ENCODE peak calls at places on chromosomes 16 and 17, in nine cellular contexts. E, P, W, J, S, O, K, Q and B are unnamed samples.

GRCh38 chr17:81053043-81053970 is 18.4 kb downstream of the BAIAP2 start:
- DNase-seq in P (no peak), W (no peak), O (no peak), J (peak), E (no peak), S (no peak), K (no peak), Q (no peak), B (no peak)

GRCh38 chr16:14003119-14003570 is 68.0 kb upstream of the MRTFB start:
- DNase-seq in J (peak), Q (peak), P (peak), S (peak), K (peak), W (peak), O (peak), E (peak), B (peak)

GRCh38 chr17:79983456-79983855 is 52.2 kb downstream of the TBC1D16 start:
- DNase-seq in E (no peak), J (no peak), K (peak), W (no peak), Q (no peak), O (no peak), P (peak), S (no peak), B (no peak)

GRCh38 chr17:78791840-78792709 is 10.0 kb upstream of the CYTH1 start:
- DNase-seq in O (no peak), J (no peak), E (no peak), P (no peak), K (no peak), W (no peak), Q (no peak), S (no peak), B (no peak)

GRCh38 chr16:49504626-49505025 is 131.0 kb downstream of the C16orf78 start:
- DNase-seq in O (no peak), Q (no peak), J (no peak), S (no peak), E (no peak), K (no peak), P (peak), W (no peak), B (no peak)

GRCh38 chr16:23650674-23651073 is 9.4 kb downstream of the DCTN5 start:
- DNase-seq in J (peak), Q (no peak), S (no peak), P (no peak), W (no peak), O (peak), E (no peak), K (no peak), B (no peak)

GRCh38 chr17:77254961-77255741 is 114.4 kb downstream of the SEC14L1 start:
- DNase-seq in K (peak), J (peak), P (peak), E (no peak), W (peak), Q (peak), S (no peak), O (peak), B (peak)

GRCh38 chr16:79077391-79077790 is 523.1 kb downstream of the MAF start:
- DNase-seq in W (no peak), P (no peak), J (no peak), O (no peak), Q (no peak), K (no peak), E (no peak), S (no peak), B (no peak)

GRCh38 chr16:30488764-30489595 is 16.4 kb downstream of the ITGAL start:
- DNase-seq in K (peak), J (no peak), P (no peak), Q (no peak), O (no peak), E (no peak), S (no peak), W (no peak), B (no peak)

GRCh38 chr16:89412811-89413210 is 77.5 kb downstream of the ANKRD11 start:
- DNase-seq in S (peak), Q (no peak), E (no peak), W (no peak), O (no peak), J (no peak), P (no peak), K (no peak), B (no peak)

GRCh38 chr16:89409161-89409711 is 81.1 kb downstream of the ANKRD11 start:
- DNase-seq in Q (peak), W (peak), J (no peak), S (no peak), O (peak), P (no peak), E (no peak), K (no peak), B (peak)

GRCh38 chr16:89410322-89410721 is 80.0 kb downstream of the ANKRD11 start:
- DNase-seq in O (no peak), S (no peak), P (no peak), K (no peak), W (no peak), Q (no peak), E (no peak), J (no peak), B (no peak)

GRCh38 chr16:89411335-89411850 is 79.0 kb downstream of the ANKRD11 start:
- DNase-seq in S (no peak), Q (no peak), K (no peak), J (no peak), P (no peak), W (no peak), E (no peak), O (no peak), B (no peak)

DNA sequence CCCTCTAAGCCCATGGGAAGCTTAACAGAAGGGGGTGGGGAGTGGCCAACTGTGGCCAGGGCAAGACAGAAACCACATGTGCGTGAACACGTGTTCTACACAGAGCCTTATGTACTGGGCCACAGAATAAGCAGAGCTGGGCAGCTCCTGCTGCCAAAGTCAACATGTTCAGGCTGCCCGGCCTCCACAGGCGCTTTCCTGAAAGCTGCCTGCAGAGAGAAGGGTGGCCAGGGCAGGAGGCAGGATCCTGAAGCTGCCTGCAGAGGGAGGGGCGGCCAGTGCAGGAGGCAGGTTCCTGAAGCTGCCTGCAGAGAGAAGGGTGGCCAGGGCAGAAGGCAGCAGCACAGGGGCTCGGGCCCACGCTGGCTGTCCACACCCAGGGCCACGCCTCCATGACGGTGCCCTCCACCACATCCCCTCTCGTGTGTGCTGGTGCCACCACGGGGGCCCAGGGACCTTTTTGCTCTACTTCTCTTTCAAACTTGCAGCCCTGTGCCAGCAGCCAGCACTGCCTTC is 79.5 kb downstream of the ANKRD11 start:
- DNase-seq in O (no peak), J (peak), S (no peak), K (no peak), W (peak), E (no peak), Q (peak), P (peak), B (peak)
- TF ChIP-seq CTCF in O (no peak), J (peak), S (no peak), K (no peak), W (peak), E (no peak), Q (peak), P (no peak), B (peak)

DNA sequence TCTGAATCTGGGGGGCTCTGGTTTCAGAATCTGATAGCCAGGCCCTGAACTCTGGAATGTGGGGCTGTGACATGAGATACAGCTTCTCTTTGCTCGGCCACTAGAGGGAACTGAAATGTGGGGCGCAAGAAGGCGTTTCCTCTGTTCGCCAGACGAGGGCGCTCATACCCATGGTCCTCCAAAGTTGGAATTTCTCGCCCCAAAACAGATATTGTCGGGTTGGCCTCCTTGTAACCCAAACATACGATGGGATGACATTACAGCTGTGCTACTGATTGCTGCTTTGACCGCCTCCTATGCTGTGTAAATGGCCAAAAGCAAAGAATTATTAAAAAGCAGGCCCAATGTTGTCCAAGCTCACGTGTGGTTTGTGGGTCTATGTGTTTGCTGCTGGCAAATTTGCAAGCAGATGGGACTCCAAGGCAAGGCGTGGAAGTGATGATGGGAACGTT is 13.1 kb upstream of the MSI2 start:
- DNase-seq in E (peak), Q (peak), W (peak), J (peak), S (peak), P (peak), O (peak), K (peak), B (peak)
- TF ChIP-seq CTCF in E (peak), Q (peak), W (peak), J (peak), S (peak), P (peak), O (peak), K (peak), B (peak)

GRCh38 chr17:82876149-82876548 is 36.3 kb upstream of the ZNF750 start:
- DNase-seq in W (peak), E (no peak), P (no peak), O (no peak), Q (no peak), K (no peak), J (peak), S (no peak), B (no peak)
- TF ChIP-seq CTCF in W (no peak), E (no peak), P (no peak), O (no peak), Q (no peak), K (no peak), J (no peak), S (no peak), B (no peak)

DNA sequence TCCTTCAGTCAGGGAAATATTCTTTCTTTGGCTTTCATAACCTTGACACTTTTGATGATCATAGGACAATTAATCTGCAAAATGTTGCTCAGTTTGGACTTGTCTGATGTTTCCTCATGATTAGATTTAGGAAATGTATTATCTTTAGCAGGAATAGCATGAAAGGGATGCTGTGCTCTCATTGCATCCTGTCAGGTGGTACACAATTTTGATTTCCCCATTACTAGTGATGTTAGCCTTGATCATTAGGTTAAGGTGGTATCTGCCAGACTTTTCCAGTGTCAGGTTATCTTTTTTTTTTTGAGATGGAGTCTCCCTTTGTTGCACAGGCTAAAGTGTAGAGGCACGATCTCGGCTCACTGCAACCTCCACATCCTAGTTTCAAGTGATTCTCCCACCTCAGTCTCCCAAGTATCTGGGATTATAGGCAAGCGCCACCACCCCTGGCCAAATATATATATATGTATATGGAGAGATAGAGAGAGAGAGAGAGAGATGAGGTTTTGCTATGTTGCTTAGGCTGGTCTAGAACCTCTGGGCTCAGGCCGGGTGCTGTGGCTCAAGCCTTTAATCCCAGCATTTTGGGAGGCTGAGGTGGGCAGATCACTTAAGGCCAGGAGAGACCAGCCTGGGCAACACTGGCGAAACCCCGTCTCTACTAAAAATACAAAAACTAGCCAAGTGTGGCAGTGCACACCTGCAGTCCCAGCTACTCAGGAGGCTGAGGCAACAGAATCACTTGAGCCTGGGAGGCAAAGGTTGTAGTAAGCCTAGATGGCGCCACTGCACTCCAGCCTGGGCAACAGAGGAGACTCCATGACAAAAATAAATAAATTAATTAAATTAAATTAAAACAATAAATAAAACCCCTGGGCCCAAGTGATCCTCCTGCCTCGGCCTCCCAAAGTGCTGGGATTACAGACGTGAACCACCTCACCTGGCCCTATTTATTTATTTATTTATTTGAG is 15.8 kb upstream of the CAVIN1 start:
- DNase-seq in S (peak), E (no peak), J (no peak), P (no peak), O (no peak), Q (peak), W (no peak), K (peak), B (no peak)
- TF ChIP-seq CTCF in S (peak), E (peak), J (peak), P (peak), O (no peak), Q (peak), W (peak), K (peak), B (peak)

DNA sequence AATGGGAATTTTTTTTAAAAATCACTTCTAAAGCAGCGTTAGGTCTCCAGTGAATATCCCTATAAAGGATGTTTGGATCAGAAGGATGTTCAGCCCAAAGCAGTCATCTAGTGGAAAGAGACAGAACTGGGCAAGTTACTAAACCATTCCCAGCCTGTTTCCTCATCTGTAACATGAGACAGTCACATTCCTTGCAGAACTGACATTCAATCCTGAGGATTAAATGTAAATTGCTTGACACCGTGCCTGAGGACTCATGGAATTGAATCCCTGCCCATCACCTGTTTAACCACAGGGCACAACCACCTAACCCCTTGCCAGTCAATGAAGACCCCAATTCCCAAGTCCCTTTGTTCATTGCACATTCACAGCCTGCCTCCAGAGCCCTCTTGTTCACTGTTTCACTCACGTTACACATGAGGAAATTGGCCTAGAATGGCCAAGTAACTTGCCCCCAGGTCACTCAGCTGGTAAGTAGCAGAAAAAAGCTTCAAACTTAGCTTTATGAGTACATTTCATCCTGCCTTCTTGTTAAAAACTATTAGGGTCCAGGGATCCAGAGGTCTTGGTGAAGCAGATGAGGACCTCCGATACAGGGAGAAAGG is 1.4 kb downstream of the CMTM2 start:
- DNase-seq in W (peak), K (no peak), Q (peak), E (no peak), O (peak), S (no peak), P (no peak), J (peak), B (peak)
- TF ChIP-seq CTCF in W (peak), K (no peak), Q (peak), E (no peak), O (no peak), S (no peak), P (no peak), J (peak), B (peak)

GRCh38 chr17:4442582-4442981 is 8.8 kb downstream of the SPNS3 start:
- DNase-seq in J (no peak), E (no peak), O (no peak), S (no peak), Q (no peak), K (no peak), P (no peak), W (no peak), B (no peak)
- TF ChIP-seq CTCF in J (no peak), E (no peak), O (no peak), S (no peak), Q (no peak), K (no peak), P (no peak), W (no peak), B (no peak)

DNA sequence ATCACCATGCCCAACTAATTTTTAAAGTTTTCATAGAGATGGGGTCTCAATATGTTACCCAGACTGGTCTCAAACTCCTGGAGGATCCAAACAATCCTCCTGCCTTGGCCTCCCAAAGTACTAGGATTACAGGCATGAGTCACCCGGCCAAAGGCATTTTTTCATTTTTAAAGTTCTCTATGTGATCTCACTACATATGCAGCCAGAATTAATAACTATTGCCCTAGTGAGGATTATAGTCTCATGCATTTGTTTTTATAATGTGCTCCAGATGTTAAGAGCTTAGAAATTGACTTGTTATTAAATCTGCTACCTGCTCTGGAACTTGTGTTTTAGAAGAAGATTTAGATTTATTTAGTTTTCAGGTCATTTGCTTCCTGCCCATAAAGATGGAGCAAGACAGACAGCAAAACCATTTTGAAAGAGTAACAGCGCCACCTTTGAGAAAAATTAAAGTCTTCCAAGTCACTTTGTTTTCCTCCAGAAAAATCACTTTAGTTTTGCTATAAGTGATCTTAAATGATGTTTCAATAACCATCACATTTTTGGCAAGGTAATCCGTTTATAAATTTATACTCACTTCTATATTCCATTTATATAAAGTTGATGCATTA is 79.5 kb downstream of the CA4 start:
- DNase-seq in E (no peak), S (no peak), Q (no peak), P (no peak), O (peak), J (peak), K (no peak), W (peak), B (peak)
- TF ChIP-seq CTCF in E (no peak), S (peak), Q (no peak), P (no peak), O (peak), J (no peak), K (peak), W (no peak), B (peak)

GRCh38 chr17:50834126-50834785 is 1.1 kb upstream of the WFIKKN2 start:
- DNase-seq in P (no peak), J (no peak), Q (no peak), W (no peak), S (no peak), E (no peak), O (no peak), K (peak), B (no peak)
- TF ChIP-seq CTCF in P (no peak), J (no peak), Q (no peak), W (no peak), S (no peak), E (no peak), O (no peak), K (no peak), B (no peak)

GRCh38 chr17:34562387-34562786 is 17.0 kb upstream of the TMEM132E start:
- DNase-seq in S (no peak), E (no peak), P (no peak), K (peak), O (no peak), J (no peak), W (no peak), Q (no peak), B (no peak)
- TF ChIP-seq CTCF in S (peak), E (no peak), P (peak), K (peak), O (peak), J (peak), W (peak), Q (peak), B (peak)